ENCODE peak calls at places on chromosomes 7 and 10, in five cellular contexts. Q is stomach; X is activated CD4-positive, alpha-beta T cell treated with anti-CD3 and anti-CD28 coated beads, Interleukin-2, amount 50 U/mL, for 1 hour; Z is Ammon's horn; S is fibroblast of the aortic adventitia. C is an unnamed sample.

GRCh38 chr7:35604595-35604994 is 90.3 kb downstream of the HERPUD2 start:
- DNase-seq in Q (no peak), X (no peak), Z (no peak), S (no peak), C (no peak)

GRCh38 chr10:51186358-51186757 is 112.1 kb downstream of the PRKG1 start:
- DNase-seq in Q (no peak), X (no peak), Z (no peak), S (peak; percentile 81), C (no peak)

GRCh38 chr10:97597778-97598177 is 8.3 kb downstream of the C10orf62 start:
- DNase-seq in Q (no peak), X (no peak), Z (no peak), S (no peak), C (no peak)

GRCh38 chr10:114905450-114905849 is 32.5 kb upstream of the TRUB1 start:
- DNase-seq in Q (no peak), X (no peak), Z (peak; percentile 11), S (peak; percentile 37), C (peak; percentile 28)

GRCh38 chr7:33145174-33145573 is 15.8 kb downstream of the BBS9 start:
- DNase-seq in Q (no peak), X (no peak), Z (no peak), S (no peak), C (no peak)

GRCh38 chr10:127889605-127890195 is 3.0 kb downstream of the CLRN3 start:
- DNase-seq in Q (no peak), X (no peak), Z (no peak), S (peak; percentile 27), C (peak; percentile 79)

GRCh38 chr10:28137907-28138880 is 139.3 kb upstream of the ODAD2 start:
- DNase-seq in Q (no peak), X (no peak), Z (peak; percentile 5), S (no peak), C (peak; percentile 4)

GRCh38 chr10:28082885-28083284 is 84.0 kb upstream of the ODAD2 start:
- DNase-seq in Q (no peak), X (no peak), Z (no peak), S (no peak), C (no peak)

GRCh38 chr7:132500727-132501410 is 75.4 kb downstream of the PLXNA4 start:
- DNase-seq in Q (peak; percentile 80), X (no peak), Z (peak; percentile 45), S (peak; percentile 94), C (peak; percentile 36)

GRCh38 chr10:133465191-133465949 is 11.6 kb downstream of the SCART1 start:
- DNase-seq in Q (peak; percentile 19), X (no peak), Z (no peak), S (no peak), C (no peak)

GRCh38 chr7:128763541-128763940 is 12.1 kb downstream of the OPN1SW start:
- DNase-seq in Q (no peak), X (no peak), Z (no peak), S (peak; percentile 53), C (peak; percentile 46)

GRCh38 chr10:79483948-79484347 is 28.4 kb upstream of the EIF5AL1 start:
- DNase-seq in Q (no peak), X (no peak), Z (no peak), S (peak; percentile 84), C (no peak)

GRCh38 chr7:148772297-148773089 is 73.8 kb downstream of the CUL1 start:
- DNase-seq in Q (no peak), X (no peak), Z (peak; percentile 28), S (peak; percentile 65), C (peak; percentile 90)

GRCh38 chr10:126565456-126565855 is 105.0 kb downstream of the C10orf90 start:
- DNase-seq in Q (no peak), X (no peak), Z (no peak), S (no peak), C (peak; percentile 59)

GRCh38 chr10:17075510-17075909 is 54.1 kb downstream of the CUBN start:
- DNase-seq in Q (no peak), X (no peak), Z (no peak), S (peak; percentile 97), C (peak; percentile 97)

GRCh38 chr7:151115121-151115835 is 29.0 kb downstream of the AGAP3 start:
- DNase-seq in Q (no peak), X (peak; percentile 20), Z (no peak), S (no peak), C (peak; percentile 31)

GRCh38 chr7:131151034-131151433 is 176.6 kb upstream of the MKLN1 start:
- DNase-seq in Q (no peak), X (no peak), Z (peak; percentile 42), S (no peak), C (no peak)

GRCh38 chr10:22737587-22737986 is 23.2 kb upstream of the PIP4K2A start:
- DNase-seq in Q (no peak), X (no peak), Z (no peak), S (peak; percentile 80), C (peak; percentile 87)

GRCh38 chr10:107498983-107499382 is 334.5 kb upstream of the SORCS1 start:
- DNase-seq in Q (no peak), X (no peak), Z (no peak), S (no peak), C (no peak)

GRCh38 chr10:81018898-81019890 is 481.5 kb downstream of the SH2D4B start:
- DNase-seq in Q (no peak), X (no peak), Z (peak; percentile 73), S (peak; percentile 25), C (peak; percentile 67)

GRCh38 chr10:120735773-120736371 is 115.3 kb upstream of the WDR11 start:
- DNase-seq in Q (no peak), X (no peak), Z (peak; percentile 28), S (peak; percentile 51), C (peak; percentile 63)

GRCh38 chr7:131074043-131074442 is 253.6 kb upstream of the MKLN1 start:
- DNase-seq in Q (no peak), X (no peak), Z (no peak), S (no peak), C (no peak)

GRCh38 chr7:2638224-2638991 is 6.6 kb downstream of the TTYH3 start:
- DNase-seq in Q (no peak), X (no peak), Z (peak; percentile 64), S (peak; percentile 76), C (peak; percentile 54)

GRCh38 chr10:98466916-98467505 is 20.3 kb upstream of the HPS1 start:
- DNase-seq in Q (no peak), X (no peak), Z (no peak), S (no peak), C (no peak)